ENCODE peak calls at places on chromosomes 1 and 21, in seven cellular contexts. M, W, C, H, N, E and R are unnamed samples.

GRCh38 chr1:29499101-29499650 is 262.9 kb downstream of the PTPRU start:
- DNase-seq in W (no peak), H (no peak), N (no peak), E (peak; percentile 70), M (no peak), C (no peak), R (no peak)

GRCh38 chr1:119647734-119648619 is at the start of gene ZNF697:
- DNase-seq in C (peak; percentile 90), W (peak; percentile 90), H (peak; percentile 99), M (peak; percentile 51), E (peak; percentile 98), N (peak; percentile 96), R (peak; percentile 91)

GRCh38 chr1:226870323-226871046 is at the start of gene PSEN2:
- DNase-seq in E (no peak), H (peak; percentile 43), N (peak; percentile 60), W (peak; percentile 55), C (no peak), M (no peak), R (peak; percentile 67)

GRCh38 chr1:202153284-202153683 is 7.1 kb downstream of the PTPN7 start:
- DNase-seq in C (no peak), M (no peak), W (no peak), E (no peak), N (no peak), H (no peak), R (no peak)

GRCh38 chr1:17194133-17194475 is 10.8 kb upstream of the PADI1 start:
- DNase-seq in E (peak; percentile 82), C (no peak), M (no peak), N (no peak), H (no peak), W (no peak), R (no peak)

GRCh38 chr1:241459186-241459802 is 60.3 kb downstream of the FH start:
- DNase-seq in W (no peak), C (no peak), H (no peak), M (no peak), N (no peak), E (no peak), R (no peak)

GRCh38 chr1:244049142-244049968 is 1.7 kb upstream of the ZBTB18 start:
- DNase-seq in H (no peak), M (no peak), W (peak; percentile 55), N (no peak), E (no peak), C (no peak), R (peak; percentile 82)

GRCh38 chr1:151720974-151721787 is at the start of gene RIIAD1:
- DNase-seq in N (peak; percentile 82), M (no peak), C (no peak), E (no peak), W (peak; percentile 61), H (peak; percentile 26), R (peak; percentile 49)

GRCh38 chr21:26920055-26920454 is 46.8 kb downstream of the ADAMTS5 start:
- DNase-seq in E (no peak), C (no peak), H (no peak), N (no peak), W (no peak), M (no peak), R (no peak)

GRCh38 chr1:231855395-231855794 is 228.8 kb downstream of the DISC1 start:
- DNase-seq in M (no peak), H (no peak), N (no peak), C (no peak), E (no peak), W (no peak), R (no peak)

GRCh38 chr1:25460020-25460419 is 29.3 kb downstream of the MACO1 start:
- DNase-seq in C (no peak), M (no peak), H (no peak), E (no peak), W (no peak), N (no peak), R (no peak)

GRCh38 chr1:74523873-74524480 is 11.6 kb upstream of the LRRC53 start:
- DNase-seq in E (no peak), C (no peak), H (no peak), M (no peak), W (no peak), N (peak; percentile 35), R (peak; percentile 27)

GRCh38 chr1:197781998-197782718 is 6.9 kb upstream of the DENND1B start:
- DNase-seq in M (no peak), E (no peak), W (no peak), H (no peak), N (no peak), C (no peak), R (no peak)

GRCh38 chr1:27001570-27002360 is 8.3 kb downstream of the TRNP1 start:
- DNase-seq in E (no peak), C (no peak), W (no peak), H (no peak), N (peak; percentile 53), M (peak; percentile 38), R (no peak)

GRCh38 chr1:182610606-182611194 is 6.5 kb upstream of the RGS16 start:
- DNase-seq in E (no peak), W (no peak), H (no peak), M (no peak), C (no peak), N (no peak), R (no peak)

GRCh38 chr21:42218836-42219605 is at the start of gene ABCG1:
- DNase-seq in H (peak; percentile 33), E (no peak), N (peak; percentile 68), M (no peak), C (no peak), W (peak; percentile 78), R (peak; percentile 73)

GRCh38 chr1:24929876-24930702 is at the start of gene RUNX3:
- DNase-seq in N (peak; percentile 84), H (no peak), W (peak; percentile 74), E (no peak), M (peak; percentile 76), C (no peak), R (no peak)

GRCh38 chr1:59506952-59507351 is 210.1 kb downstream of the FGGY start:
- DNase-seq in W (no peak), M (peak; percentile 38), N (no peak), H (no peak), E (no peak), C (peak; percentile 18), R (no peak)

GRCh38 chr1:47559944-47560695 is 122.3 kb downstream of the FOXD2 start:
- DNase-seq in C (no peak), N (no peak), M (no peak), H (no peak), E (no peak), W (no peak), R (no peak)

GRCh38 chr1:160098852-160099647 is 631 bp upstream of the IGSF8 start:
- DNase-seq in N (peak; percentile 98), H (peak; percentile 92), C (peak; percentile 41), W (peak; percentile 99), M (peak; percentile 55), E (peak; percentile 97), R (peak; percentile 99)

GRCh38 chr1:183757061-183757460 is 47.9 kb upstream of the RGL1 start:
- DNase-seq in H (peak; percentile 84), M (no peak), N (no peak), C (peak; percentile 64), W (no peak), E (no peak), R (no peak)

GRCh38 chr1:181604482-181604881 is 121.2 kb downstream of the CACNA1E start:
- DNase-seq in M (no peak), E (peak; percentile 44), H (no peak), C (no peak), W (no peak), N (no peak), R (no peak)

GRCh38 chr21:10640446-10640845 is 119.1 kb downstream of the TPTE start:
- DNase-seq in M (no peak), H (no peak), N (no peak), C (no peak), E (no peak), W (no peak), R (no peak)

DNA sequence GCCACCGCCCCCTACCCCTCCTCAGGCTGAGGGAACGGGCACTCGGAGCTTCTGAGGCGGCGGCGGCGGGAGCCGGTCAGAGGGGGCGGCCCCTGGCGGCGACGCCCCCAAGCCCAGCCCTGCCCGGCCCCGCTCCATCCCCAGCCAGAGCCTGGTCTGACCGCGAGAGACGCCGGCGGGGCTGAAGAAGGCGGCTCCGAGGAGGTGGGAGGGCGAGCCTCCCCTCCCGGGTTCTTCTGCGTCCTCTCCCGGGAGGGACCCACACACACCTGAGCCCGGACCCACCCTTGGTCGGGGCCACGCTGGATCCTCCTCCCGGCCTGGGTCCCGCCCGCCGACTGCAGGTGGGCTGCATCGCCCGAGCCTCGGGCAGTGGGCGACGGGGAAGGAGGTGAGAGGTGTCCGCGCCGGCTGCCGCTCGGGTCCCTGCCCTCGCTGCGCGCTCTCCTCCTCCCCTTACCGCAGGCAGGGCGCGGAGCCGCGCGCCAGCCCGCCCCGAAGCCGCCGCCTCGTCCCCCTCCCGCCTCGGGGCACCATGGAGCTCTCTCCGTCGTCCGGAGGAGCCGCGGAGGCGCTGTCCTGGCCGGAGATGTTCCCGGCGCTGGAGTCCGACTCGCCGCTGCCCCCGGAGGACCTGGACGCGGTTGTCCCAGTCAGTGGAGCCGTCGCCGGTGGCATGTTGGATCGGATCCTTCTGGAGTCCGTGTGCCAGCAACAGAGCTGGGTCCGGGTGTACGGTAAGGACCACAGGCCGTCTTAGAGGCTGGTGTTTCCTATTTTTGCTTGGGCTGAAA is at the start of gene RASAL2:
- DNase-seq in N (peak; percentile 79), W (peak; percentile 82), H (peak; percentile 60), E (peak; percentile 93), M (no peak), C (no peak), R (peak; percentile 85)
- TF ChIP-seq CTCF in N (peak; percentile 21), W (no peak), H (peak; percentile 19), E (peak; percentile 30), M (no peak), C (peak; percentile 48), R (peak; percentile 25)

DNA sequence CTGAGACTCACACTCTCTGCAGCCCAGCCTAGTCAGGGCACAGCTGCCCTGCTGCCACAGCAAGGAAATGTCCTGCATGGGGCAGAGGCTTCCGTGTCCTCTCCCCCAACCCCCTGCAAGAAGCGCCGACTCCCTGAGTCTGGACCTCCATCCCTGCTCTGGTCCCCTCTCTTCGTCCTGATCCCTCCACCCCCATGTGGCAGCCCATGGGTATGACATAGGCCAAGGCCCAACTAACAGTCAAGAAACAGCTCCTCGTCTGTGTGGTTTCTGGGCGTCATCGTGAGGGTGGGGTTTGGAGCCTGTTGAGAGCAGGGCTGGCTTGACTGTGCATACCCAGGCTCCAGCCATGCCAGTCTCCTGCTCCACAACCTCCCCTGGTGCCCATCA is 19.5 kb downstream of the FAAH start:
- DNase-seq in E (no peak), N (peak; percentile 73), M (no peak), H (no peak), C (no peak), W (peak; percentile 71), R (peak; percentile 65)
- TF ChIP-seq CTCF in E (no peak), N (peak; percentile 56), M (peak; percentile 55), H (peak; percentile 36), C (peak; percentile 40), W (peak; percentile 55), R (peak; percentile 66)

GRCh38 chr1:215267495-215267894 is 185.0 kb downstream of the KCNK2 start:
- DNase-seq in H (no peak), N (no peak), M (no peak), W (no peak), C (no peak), E (no peak), R (no peak)
- TF ChIP-seq CTCF in H (no peak), N (no peak), M (no peak), W (no peak), C (no peak), E (no peak), R (no peak)

DNA sequence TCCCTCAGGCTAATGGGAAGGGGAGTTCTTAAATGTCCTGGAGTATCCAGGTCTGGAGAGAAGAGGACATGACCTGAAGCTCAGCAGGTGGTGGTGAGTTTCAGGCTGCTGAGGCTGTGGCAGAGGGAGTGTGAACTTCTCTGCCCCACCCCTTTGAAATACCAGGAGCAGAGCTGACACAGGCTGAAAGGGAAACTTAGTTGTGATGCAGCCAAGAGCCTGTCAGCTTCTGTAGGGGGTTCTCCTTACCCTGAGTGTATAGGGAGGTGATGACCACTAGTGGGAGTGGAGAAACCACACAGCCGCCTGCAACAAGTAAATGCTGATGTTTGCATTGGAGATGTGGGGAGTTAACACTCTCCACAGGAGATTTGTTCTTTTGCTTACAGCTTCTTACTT is 152.3 kb downstream of the FCRL5 start:
- DNase-seq in H (peak; percentile 6), W (no peak), M (no peak), E (no peak), N (no peak), C (no peak), R (no peak)
- TF ChIP-seq CTCF in H (no peak), W (no peak), M (peak; percentile 7), E (no peak), N (no peak), C (no peak), R (no peak)